ENCODE peak calls at places on chromosome 17, in six cellular contexts. N is cardiac fibroblast, M is GM13977, G is lower leg skin, A is colonic mucosa, C is fibroblast of mammary gland. K is an unnamed sample.

GRCh38 chr17:16301963-16302855 is 51.1 kb downstream of the CENPV start:
- DNase-seq in N (no peak), M (no peak), G (no peak), A (no peak), C (peak), K (no peak)

GRCh38 chr17:55717898-55718735 is 4.5 kb downstream of the TMEM100 start:
- DNase-seq in N (peak), M (peak), G (peak), A (peak), C (peak), K (peak)

GRCh38 chr17:75044716-75045115 is 2.1 kb downstream of the ATP5PD start:
- DNase-seq in N (no peak), M (no peak), G (no peak), A (no peak), C (no peak), K (no peak)

GRCh38 chr17:48113201-48113676 is 5.7 kb downstream of the SNX11 start:
- DNase-seq in N (peak), M (peak), G (no peak), A (no peak), C (no peak), K (peak)

GRCh38 chr17:7929158-7930029 is at the start of gene KCNAB3:
- DNase-seq in N (peak), M (no peak), G (no peak), A (no peak), C (peak), K (peak)

GRCh38 chr17:19237389-19238166 is 412 bp downstream of the EPN2 start:
- DNase-seq in N (no peak), M (peak), G (no peak), A (peak), C (no peak), K (peak)

GRCh38 chr17:47968836-47969235 is 2.1 kb upstream of the CDK5RAP3 start:
- DNase-seq in N (no peak), M (no peak), G (no peak), A (no peak), C (no peak), K (no peak)

GRCh38 chr17:10114931-10115535 is 83.4 kb downstream of the GAS7 start:
- DNase-seq in N (peak), M (peak), G (peak), A (peak), C (peak), K (peak)

GRCh38 chr17:21539146-21539545 is 153.2 kb upstream of the KCNJ18 start:
- DNase-seq in N (peak), M (no peak), G (no peak), A (no peak), C (peak), K (no peak)

GRCh38 chr17:56978441-56979090 is 635 bp downstream of the SCPEP1 start:
- DNase-seq in N (peak), M (peak), G (peak), A (no peak), C (peak), K (peak)

GRCh38 chr17:8986295-8986694 is 20.8 kb upstream of the PIK3R5 start:
- DNase-seq in N (no peak), M (no peak), G (no peak), A (no peak), C (no peak), K (no peak)
- TF ChIP-seq CTCF in N (no peak), M (peak), G (no peak), A (no peak), C (peak), K (no peak)

DNA sequence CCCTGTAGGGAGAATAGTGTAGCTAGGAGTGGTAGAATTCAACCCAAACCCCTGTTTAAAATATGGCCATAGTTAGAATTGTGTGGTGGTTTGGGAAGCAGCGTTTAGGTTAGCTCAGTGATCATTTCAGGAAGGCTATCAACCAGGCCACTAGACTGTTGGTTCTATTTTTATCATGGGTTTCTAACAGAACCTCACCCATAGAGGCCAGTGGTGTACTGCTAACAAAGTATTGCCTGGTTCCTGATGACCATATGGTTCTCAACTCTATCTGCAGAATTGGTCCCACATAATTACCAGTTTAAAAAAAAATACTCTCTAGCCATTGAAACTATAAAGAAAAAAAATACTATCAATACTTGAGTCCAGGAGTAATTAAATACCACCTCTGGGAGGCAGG is 70.5 kb upstream of the RASL10B start:
- DNase-seq in N (no peak), M (no peak), G (no peak), A (no peak), C (no peak), K (no peak)
- TF ChIP-seq CTCF in N (no peak), M (no peak), G (no peak), A (no peak), C (no peak), K (no peak)

GRCh38 chr17:80283116-80283852 is 22.6 kb downstream of the RNF213 start:
- DNase-seq in N (no peak), M (no peak), G (no peak), A (no peak), C (no peak), K (no peak)

GRCh38 chr17:80287038-80287437 is 26.4 kb downstream of the RNF213 start:
- DNase-seq in N (no peak), M (no peak), G (no peak), A (no peak), C (no peak), K (no peak)

GRCh38 chr17:80286638-80286960 is 25.9 kb downstream of the RNF213 start:
- DNase-seq in N (no peak), M (peak), G (no peak), A (no peak), C (no peak), K (no peak)

GRCh38 chr17:80285237-80285920 is 24.7 kb downstream of the RNF213 start:
- DNase-seq in N (no peak), M (no peak), G (no peak), A (no peak), C (no peak), K (no peak)

GRCh38 chr17:80284631-80285030 is 24.0 kb downstream of the RNF213 start:
- DNase-seq in N (no peak), M (no peak), G (no peak), A (no peak), C (no peak), K (no peak)
- TF ChIP-seq CTCF in N (no peak), M (no peak), G (no peak), A (no peak), C (peak), K (no peak)

DNA sequence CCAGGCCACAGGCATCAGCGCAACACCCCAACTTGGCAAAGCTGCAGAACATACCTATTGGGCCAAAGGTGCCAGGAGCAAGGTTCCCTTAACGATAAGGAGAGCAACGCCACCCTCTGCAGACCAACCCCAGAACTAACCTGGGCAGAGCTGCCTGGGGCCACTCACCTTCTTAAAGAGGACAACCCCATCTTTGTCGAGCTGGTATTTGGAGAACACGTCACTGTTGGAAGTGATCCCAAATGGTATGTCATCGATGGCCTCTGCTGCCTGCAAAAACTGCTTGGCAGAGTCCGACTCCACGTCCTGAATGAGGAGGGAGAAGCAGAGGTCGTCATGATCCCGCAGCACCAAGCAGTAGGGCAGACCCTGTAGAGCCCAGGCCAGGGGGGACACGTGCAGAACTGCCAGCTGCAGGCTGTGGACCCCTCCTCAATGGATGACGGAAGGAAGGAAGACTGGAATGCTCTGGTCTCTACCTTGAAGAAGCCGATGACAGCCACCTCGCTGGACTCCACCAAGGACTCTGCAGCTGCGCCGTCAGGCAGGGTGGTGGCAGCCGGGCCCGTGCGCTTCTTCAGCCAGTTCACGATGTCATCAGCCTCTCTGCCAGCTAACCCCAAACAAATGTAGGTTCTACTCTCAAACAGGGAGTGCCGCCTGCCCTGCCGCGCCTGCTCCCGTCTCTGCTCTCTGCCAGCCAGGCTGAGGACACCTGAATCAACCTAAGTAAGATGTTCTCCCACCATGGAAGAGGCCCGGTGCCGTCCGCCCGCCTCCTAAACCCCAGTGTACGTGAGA is 5.2 kb downstream of the P4HB start:
- DNase-seq in N (no peak), M (no peak), G (no peak), A (no peak), C (peak), K (no peak)
- TF ChIP-seq CTCF in N (no peak), M (no peak), G (no peak), A (no peak), C (no peak), K (no peak)

GRCh38 chr17:80424878-80425765 is 10.2 kb downstream of the ENDOV start:
- DNase-seq in N (no peak), M (no peak), G (no peak), A (no peak), C (no peak), K (no peak)
- TF ChIP-seq CTCF in N (no peak), M (no peak), G (no peak), A (no peak), C (no peak), K (no peak)

GRCh38 chr17:1834378-1835149 is 4.8 kb downstream of the RPA1 start:
- DNase-seq in N (no peak), M (peak), G (no peak), A (no peak), C (no peak), K (peak)

GRCh38 chr17:1829189-1829578 is 518 bp downstream of the SMYD4 start:
- DNase-seq in N (peak), M (no peak), G (no peak), A (peak), C (peak), K (peak)

GRCh38 chr17:1830288-1830687 is 483 bp downstream of the RPA1 start:
- DNase-seq in N (peak), M (no peak), G (no peak), A (peak), C (peak), K (peak)

GRCh38 chr17:1829579-1830257 is at the start of the genes RPA1 and SMYD4:
- DNase-seq in N (peak), M (peak), G (peak), A (peak), C (peak), K (peak)
- TF ChIP-seq CTCF in N (no peak), M (no peak), G (no peak), A (no peak), C (no peak), K (no peak)

GRCh38 chr17:38322156-38322779 is 21.5 kb downstream of the GPR179 start:
- DNase-seq in N (peak), M (peak), G (no peak), A (peak), C (peak), K (peak)
- TF ChIP-seq CTCF in N (peak), M (peak), G (no peak), A (peak), C (peak), K (peak)

GRCh38 chr17:44564429-44564828 is 7.1 kb downstream of the FZD2 start:
- DNase-seq in N (no peak), M (no peak), G (no peak), A (no peak), C (no peak), K (no peak)

GRCh38 chr17:44569459-44569858 is 12.2 kb downstream of the FZD2 start:
- DNase-seq in N (no peak), M (no peak), G (no peak), A (no peak), C (no peak), K (no peak)

GRCh38 chr17:44561237-44561623 is 3.9 kb downstream of the FZD2 start:
- DNase-seq in N (no peak), M (no peak), G (no peak), A (no peak), C (no peak), K (no peak)

GRCh38 chr17:44568311-44568710 is 11.0 kb downstream of the FZD2 start:
- DNase-seq in N (no peak), M (no peak), G (no peak), A (no peak), C (no peak), K (no peak)

GRCh38 chr17:44565866-44566443 is 8.7 kb downstream of the FZD2 start:
- DNase-seq in N (no peak), M (no peak), G (no peak), A (no peak), C (no peak), K (no peak)
- TF ChIP-seq CTCF in N (peak), M (peak), G (no peak), A (no peak), C (peak), K (peak)

GRCh38 chr17:59607817-59608403 is 11.8 kb upstream of the CLTC start:
- DNase-seq in N (no peak), M (no peak), G (no peak), A (peak), C (no peak), K (peak)
- TF ChIP-seq CTCF in N (peak), M (peak), G (no peak), A (no peak), C (peak), K (peak)

GRCh38 chr17:4678448-4679026 is 25.4 kb downstream of the PELP1 start:
- DNase-seq in N (peak), M (no peak), G (no peak), A (no peak), C (peak), K (peak)
- TF ChIP-seq CTCF in N (no peak), M (no peak), G (no peak), A (no peak), C (no peak), K (no peak)

K was measured in activated CD8-positive, alpha-beta T cell treated with anti-CD3 and anti-CD28 coated beads for 36 hours.